ENCODE peak calls at places on chromosomes 4 and X, in five cellular contexts. E is brain microvascular endothelial cell; U is mesendoderm; S is OCI-LY7; Z is CD8-positive, alpha-beta T cell. K is an unnamed sample.

GRCh38 chr4:74931386-74931785 is 1.5 kb upstream of the PARM1 start:
- DNase-seq in S (no peak), U (peak), E (no peak), Z (no peak), K (no peak)

GRCh38 chr4:19492611-19493010 is 759.1 kb upstream of the SLIT2 start:
- DNase-seq in U (no peak), E (no peak), Z (no peak), S (no peak), K (no peak)

GRCh38 chrX:104351173-104351769 is 96.5 kb upstream of the ESX1 start:
- DNase-seq in Z (no peak), S (no peak), U (peak), E (peak), K (no peak)

GRCh38 chrX:68238568-68238967 is 194.7 kb downstream of the OPHN1 start:
- DNase-seq in U (peak), E (no peak), S (no peak), Z (no peak), K (no peak)

GRCh38 chrX:68490644-68491043 is 8.2 kb upstream of the YIPF6 start:
- DNase-seq in S (no peak), U (peak), Z (no peak), E (peak), K (no peak)

GRCh38 chr4:183960021-183960420 is 54.9 kb downstream of the STOX2 start:
- DNase-seq in S (no peak), E (peak), U (peak), Z (no peak), K (no peak)

GRCh38 chr4:25060586-25061340 is 30.0 kb upstream of the LGI2 start:
- DNase-seq in E (no peak), U (no peak), S (no peak), Z (no peak), K (no peak)

GRCh38 chr4:64539234-64539849 is 130.1 kb upstream of the TECRL start:
- DNase-seq in U (peak), S (peak), Z (no peak), E (peak), K (no peak)

GRCh38 chr4:55947254-55947882 is 1.4 kb upstream of the CEP135 start:
- DNase-seq in U (no peak), S (peak), Z (no peak), E (peak), K (no peak)

GRCh38 chr4:7158991-7159390 is 33.3 kb upstream of the SORCS2 start:
- DNase-seq in E (no peak), U (no peak), S (no peak), Z (no peak), K (no peak)

GRCh38 chrX:110276778-110277177 is 41.1 kb downstream of the AMMECR1 start:
- DNase-seq in S (peak), Z (no peak), E (no peak), U (no peak), K (no peak)

GRCh38 chr4:2696423-2696822 is 59.7 kb downstream of the TNIP2 start:
- DNase-seq in E (no peak), U (no peak), Z (no peak), S (peak), K (no peak)
- H3K4me3 ChIP-seq in E (no peak), U (no peak), Z (no peak), S (peak), K (no peak)

GRCh38 chr4:123250843-123251242 is 145.8 kb upstream of the SPRY1 start:
- DNase-seq in Z (no peak), U (no peak), E (peak), S (no peak), K (no peak)
- H3K4me3 ChIP-seq in Z (no peak), U (no peak), E (no peak), S (no peak), K (no peak)

GRCh38 chrX:124805486-124805885 is 459.1 kb downstream of the SH2D1A start:
- DNase-seq in E (no peak), Z (no peak), S (no peak), U (no peak), K (no peak)

DNA sequence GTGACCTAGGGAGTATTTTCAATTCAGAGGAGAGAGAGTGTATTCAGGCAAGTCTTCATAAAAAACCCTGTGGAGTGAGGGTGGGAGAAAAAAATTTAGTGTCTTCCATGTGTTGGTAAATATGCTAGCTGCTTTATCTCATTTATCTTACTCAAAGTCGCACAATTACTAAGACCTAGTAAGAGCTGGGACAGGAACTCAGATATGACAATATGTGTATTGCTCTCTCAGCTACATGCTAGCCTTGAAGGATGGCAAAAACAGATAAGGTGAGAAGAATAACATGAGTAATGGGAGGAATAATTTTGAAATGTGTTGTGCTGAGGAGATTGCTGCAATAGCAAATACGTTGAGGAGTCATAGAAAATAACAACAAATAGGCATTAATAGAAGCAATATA is 458.6 kb downstream of the SH2D1A start:
- DNase-seq in Z (no peak), E (no peak), U (no peak), S (no peak), K (no peak)
- H3K4me3 ChIP-seq in Z (no peak), E (no peak), U (no peak), S (no peak), K (no peak)

GRCh38 chr4:148999924-149000323 is 557.7 kb upstream of the NR3C2 start:
- DNase-seq in S (no peak), E (no peak), U (no peak), Z (no peak), K (no peak)
- H3K4me3 ChIP-seq in S (no peak), E (no peak), U (no peak), Z (no peak), K (no peak)

GRCh38 chr4:180057198-180057821 is 2185.9 kb upstream of the TENM3 start:
- DNase-seq in E (no peak), S (no peak), Z (no peak), U (peak), K (no peak)

GRCh38 chr4:180059216-180059881 is 2183.9 kb upstream of the TENM3 start:
- DNase-seq in Z (no peak), S (no peak), E (no peak), U (peak), K (no peak)

GRCh38 chr4:180057891-180058643 is 2185.1 kb upstream of the TENM3 start:
- DNase-seq in Z (no peak), U (peak), E (no peak), S (no peak), K (no peak)

GRCh38 chr4:180058731-180059215 is 2184.4 kb upstream of the TENM3 start:
- DNase-seq in S (no peak), U (peak), E (no peak), Z (no peak), K (no peak)

GRCh38 chr4:180060159-180060889 is 2182.9 kb upstream of the TENM3 start:
- DNase-seq in E (no peak), Z (no peak), U (peak), S (no peak), K (no peak)
- H3K4me3 ChIP-seq in E (peak), Z (no peak), U (no peak), S (no peak), K (no peak)

GRCh38 chrX:50470103-50471031 is at the start of gene DGKK:
- DNase-seq in E (no peak), U (peak), Z (no peak), S (no peak), K (no peak)

GRCh38 chrX:50471390-50471789 is 765 bp upstream of the DGKK start:
- DNase-seq in U (no peak), Z (no peak), S (no peak), E (no peak), K (no peak)

GRCh38 chrX:50469206-50469605 is 1.4 kb downstream of the DGKK start:
- DNase-seq in E (no peak), Z (no peak), S (no peak), U (no peak), K (no peak)
- H3K4me3 ChIP-seq in E (no peak), Z (no peak), S (no peak), U (no peak), K (no peak)

DNA sequence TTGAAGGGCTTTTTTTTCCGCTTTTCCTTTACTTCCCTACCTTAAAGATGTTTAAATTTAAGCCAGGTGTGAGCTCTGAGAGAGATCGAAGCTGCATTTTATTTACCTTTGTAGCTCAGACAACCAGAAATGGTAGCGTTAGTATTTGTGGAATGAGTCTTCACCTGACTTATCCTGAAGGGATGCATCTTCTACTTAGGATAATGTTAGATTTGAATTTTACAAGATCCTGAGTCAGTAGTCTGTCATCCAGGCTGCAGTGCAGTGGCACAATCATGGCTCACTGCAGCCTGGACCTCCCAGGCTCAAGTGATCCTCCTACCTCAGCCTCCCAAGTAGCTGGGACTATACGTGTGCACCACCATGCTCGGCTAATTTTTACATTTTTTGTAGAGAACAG is 26.2 kb downstream of the TMSB4X start:
- DNase-seq in U (no peak), S (no peak), E (no peak), Z (no peak), K (no peak)
- H3K4me3 ChIP-seq in U (no peak), S (peak), E (no peak), Z (no peak), K (no peak)

K was measured in CD8-positive, alpha-beta memory T cell.